ENCODE peak calls at places on chromosomes 4 and X, in four cellular contexts. O, L, Y and M are unnamed samples.

GRCh38 chrX:84320606-84321005 is 132.6 kb upstream of the RPS6KA6 start:
- DNase-seq in Y (no peak), L (no peak), O (no peak), M (no peak)

GRCh38 chr4:175705407-175705806 is 106.7 kb downstream of the GPM6A start:
- DNase-seq in Y (peak; percentile 4), L (no peak), O (no peak), M (no peak)

GRCh38 chr4:8021796-8022195 is 82.1 kb upstream of the AFAP1 start:
- DNase-seq in O (no peak), L (no peak), Y (no peak), M (no peak)

GRCh38 chr4:86608757-86609375 is 14.8 kb downstream of the PTPN13 start:
- DNase-seq in Y (no peak), L (no peak), O (no peak), M (no peak)

GRCh38 chrX:23952984-23953907 is 45.4 kb downstream of the CXorf58 start:
- DNase-seq in O (peak; percentile 24), Y (no peak), L (peak; percentile 33), M (no peak)

GRCh38 chr4:86358176-86358701 is 1.6 kb downstream of the MAPK10 start:
- DNase-seq in L (no peak), Y (peak; percentile 28), O (no peak), M (no peak)

GRCh38 chr4:81214518-81215218 is 354 bp downstream of the PRKG2 start:
- DNase-seq in O (peak; percentile 3), Y (peak; percentile 29), L (no peak), M (no peak)

GRCh38 chr4:124459196-124459921 is 253.2 kb downstream of the ANKRD50 start:
- DNase-seq in O (no peak), Y (no peak), L (no peak), M (no peak)